ENCODE peak calls at places on chromosomes 2 and 18, in five cellular contexts. One of them, this sample, is unnamed.

GRCh38 chr18:78430171-78430857 is 549.3 kb upstream of the SALL3 start:
- DNase-seq in nucleus accumbens: no peak
- DNase-seq in naive thymus-derived CD4-positive, alpha-beta T cell: no peak
- DNase-seq in activated gamma-delta T cell treated with Interleukin-2 at 50 U/mL for 16 hours: no peak
- DNase-seq in cardiac fibroblast: no peak
- DNase-seq in this sample: peak; percentile 79

GRCh38 chr18:9095297-9096012 is 7.0 kb upstream of the NDUFV2 start:
- DNase-seq in nucleus accumbens: no peak
- DNase-seq in naive thymus-derived CD4-positive, alpha-beta T cell: peak; percentile 54
- DNase-seq in activated gamma-delta T cell treated with Interleukin-2 at 50 U/mL for 16 hours: peak; percentile 42
- DNase-seq in cardiac fibroblast: peak; percentile 66
- DNase-seq in this sample: no peak

GRCh38 chr2:193523662-193524061 is 1328.9 kb upstream of the TMEFF2 start:
- DNase-seq in nucleus accumbens: no peak
- DNase-seq in naive thymus-derived CD4-positive, alpha-beta T cell: no peak
- DNase-seq in activated gamma-delta T cell treated with Interleukin-2 at 50 U/mL for 16 hours: no peak
- DNase-seq in cardiac fibroblast: peak; percentile 39
- DNase-seq in this sample: no peak

GRCh38 chr2:201913197-201913596 is 106.9 kb downstream of the CDK15 start:
- DNase-seq in nucleus accumbens: no peak
- DNase-seq in naive thymus-derived CD4-positive, alpha-beta T cell: no peak
- DNase-seq in activated gamma-delta T cell treated with Interleukin-2 at 50 U/mL for 16 hours: no peak
- DNase-seq in cardiac fibroblast: no peak
- DNase-seq in this sample: no peak

GRCh38 chr2:38360177-38360576 is 16.9 kb downstream of the ATL2 start:
- DNase-seq in nucleus accumbens: no peak
- DNase-seq in naive thymus-derived CD4-positive, alpha-beta T cell: no peak
- DNase-seq in activated gamma-delta T cell treated with Interleukin-2 at 50 U/mL for 16 hours: no peak
- DNase-seq in cardiac fibroblast: no peak
- DNase-seq in this sample: no peak

GRCh38 chr18:38923136-38923535 is 1357.5 kb upstream of the CELF4 start:
- DNase-seq in nucleus accumbens: no peak
- DNase-seq in naive thymus-derived CD4-positive, alpha-beta T cell: no peak
- DNase-seq in activated gamma-delta T cell treated with Interleukin-2 at 50 U/mL for 16 hours: no peak
- DNase-seq in cardiac fibroblast: no peak
- DNase-seq in this sample: no peak

GRCh38 chr2:105812180-105813044 is 67.7 kb downstream of the NCK2 start:
- DNase-seq in nucleus accumbens: no peak
- DNase-seq in naive thymus-derived CD4-positive, alpha-beta T cell: no peak
- DNase-seq in activated gamma-delta T cell treated with Interleukin-2 at 50 U/mL for 16 hours: no peak
- DNase-seq in cardiac fibroblast: peak; percentile 32
- DNase-seq in this sample: no peak

GRCh38 chr2:150424361-150424760 is 63.1 kb downstream of the RND3 start:
- DNase-seq in nucleus accumbens: no peak
- DNase-seq in naive thymus-derived CD4-positive, alpha-beta T cell: no peak
- DNase-seq in activated gamma-delta T cell treated with Interleukin-2 at 50 U/mL for 16 hours: no peak
- DNase-seq in cardiac fibroblast: no peak
- DNase-seq in this sample: no peak

GRCh38 chr2:237744613-237745249 is 53.8 kb upstream of the RBM44 start:
- DNase-seq in nucleus accumbens: peak; percentile 69
- DNase-seq in naive thymus-derived CD4-positive, alpha-beta T cell: peak; percentile 70
- DNase-seq in activated gamma-delta T cell treated with Interleukin-2 at 50 U/mL for 16 hours: peak; percentile 78
- DNase-seq in cardiac fibroblast: peak; percentile 68
- DNase-seq in this sample: no peak

GRCh38 chr2:129375587-129375986 is 603.9 kb upstream of the RAB6C start:
- DNase-seq in nucleus accumbens: no peak
- DNase-seq in naive thymus-derived CD4-positive, alpha-beta T cell: no peak
- DNase-seq in activated gamma-delta T cell treated with Interleukin-2 at 50 U/mL for 16 hours: no peak
- DNase-seq in cardiac fibroblast: no peak
- DNase-seq in this sample: no peak

GRCh38 chr2:144048631-144049060 is 471.3 kb downstream of the ZEB2 start:
- DNase-seq in nucleus accumbens: no peak
- DNase-seq in naive thymus-derived CD4-positive, alpha-beta T cell: no peak
- DNase-seq in activated gamma-delta T cell treated with Interleukin-2 at 50 U/mL for 16 hours: no peak
- DNase-seq in cardiac fibroblast: no peak
- DNase-seq in this sample: no peak

GRCh38 chr2:86284401-86284841 is 53.0 kb downstream of the REEP1 start:
- DNase-seq in nucleus accumbens: no peak
- DNase-seq in naive thymus-derived CD4-positive, alpha-beta T cell: no peak
- DNase-seq in activated gamma-delta T cell treated with Interleukin-2 at 50 U/mL for 16 hours: no peak
- DNase-seq in cardiac fibroblast: no peak
- DNase-seq in this sample: no peak

GRCh38 chr2:96887419-96888081 is 17.7 kb upstream of the SEMA4C start:
- DNase-seq in nucleus accumbens: peak; percentile 42
- DNase-seq in naive thymus-derived CD4-positive, alpha-beta T cell: no peak
- DNase-seq in activated gamma-delta T cell treated with Interleukin-2 at 50 U/mL for 16 hours: no peak
- DNase-seq in cardiac fibroblast: no peak
- DNase-seq in this sample: no peak

GRCh38 chr2:206086683-206087350 is 843 bp upstream of the INO80D start:
- DNase-seq in nucleus accumbens: no peak
- DNase-seq in naive thymus-derived CD4-positive, alpha-beta T cell: no peak
- DNase-seq in activated gamma-delta T cell treated with Interleukin-2 at 50 U/mL for 16 hours: no peak
- DNase-seq in cardiac fibroblast: peak; percentile 32
- DNase-seq in this sample: no peak

GRCh38 chr18:70559446-70559845 is 270.6 kb downstream of the SOCS6 start:
- DNase-seq in nucleus accumbens: no peak
- DNase-seq in naive thymus-derived CD4-positive, alpha-beta T cell: no peak
- DNase-seq in activated gamma-delta T cell treated with Interleukin-2 at 50 U/mL for 16 hours: no peak
- DNase-seq in cardiac fibroblast: no peak
- DNase-seq in this sample: no peak

GRCh38 chr2:137050949-137051348 is 285.6 kb downstream of the THSD7B start:
- DNase-seq in nucleus accumbens: no peak
- DNase-seq in naive thymus-derived CD4-positive, alpha-beta T cell: no peak
- DNase-seq in activated gamma-delta T cell treated with Interleukin-2 at 50 U/mL for 16 hours: no peak
- DNase-seq in cardiac fibroblast: peak; percentile 10
- DNase-seq in this sample: no peak

GRCh38 chr18:70044626-70045025 is 97.0 kb upstream of the CD226 start:
- DNase-seq in nucleus accumbens: no peak
- DNase-seq in naive thymus-derived CD4-positive, alpha-beta T cell: no peak
- DNase-seq in activated gamma-delta T cell treated with Interleukin-2 at 50 U/mL for 16 hours: no peak
- DNase-seq in cardiac fibroblast: peak; percentile 99
- DNase-seq in this sample: no peak

GRCh38 chr2:217875556-217876252 is 127.1 kb downstream of the TNS1 start:
- DNase-seq in nucleus accumbens: no peak
- DNase-seq in naive thymus-derived CD4-positive, alpha-beta T cell: no peak
- DNase-seq in activated gamma-delta T cell treated with Interleukin-2 at 50 U/mL for 16 hours: no peak
- DNase-seq in cardiac fibroblast: no peak
- DNase-seq in this sample: no peak

GRCh38 chr2:15842771-15843666 is 97.3 kb upstream of the MYCN start:
- DNase-seq in nucleus accumbens: no peak
- DNase-seq in naive thymus-derived CD4-positive, alpha-beta T cell: no peak
- DNase-seq in activated gamma-delta T cell treated with Interleukin-2 at 50 U/mL for 16 hours: no peak
- DNase-seq in cardiac fibroblast: no peak
- DNase-seq in this sample: no peak

GRCh38 chr2:145228506-145228905 is 708.6 kb upstream of the ZEB2 start:
- DNase-seq in nucleus accumbens: no peak
- DNase-seq in naive thymus-derived CD4-positive, alpha-beta T cell: no peak
- DNase-seq in activated gamma-delta T cell treated with Interleukin-2 at 50 U/mL for 16 hours: no peak
- DNase-seq in cardiac fibroblast: peak; percentile 16
- DNase-seq in this sample: no peak

GRCh38 chr2:176121377-176122111 is 975 bp upstream of the HOXD9 start:
- DNase-seq in nucleus accumbens: no peak
- DNase-seq in naive thymus-derived CD4-positive, alpha-beta T cell: no peak
- DNase-seq in activated gamma-delta T cell treated with Interleukin-2 at 50 U/mL for 16 hours: no peak
- DNase-seq in cardiac fibroblast: no peak
- DNase-seq in this sample: no peak

GRCh38 chr2:169709970-169710369 is 15.7 kb downstream of the PHOSPHO2 start:
- DNase-seq in nucleus accumbens: no peak
- DNase-seq in naive thymus-derived CD4-positive, alpha-beta T cell: no peak
- DNase-seq in activated gamma-delta T cell treated with Interleukin-2 at 50 U/mL for 16 hours: no peak
- DNase-seq in cardiac fibroblast: no peak
- DNase-seq in this sample: no peak

GRCh38 chr2:219643084-219643473 is 15.6 kb downstream of the SLC4A3 start:
- DNase-seq in nucleus accumbens: no peak
- DNase-seq in naive thymus-derived CD4-positive, alpha-beta T cell: no peak
- DNase-seq in activated gamma-delta T cell treated with Interleukin-2 at 50 U/mL for 16 hours: no peak
- DNase-seq in cardiac fibroblast: no peak
- DNase-seq in this sample: no peak

GRCh38 chr2:231672617-231673347 is 35.5 kb upstream of the PTMA start:
- DNase-seq in nucleus accumbens: no peak
- DNase-seq in naive thymus-derived CD4-positive, alpha-beta T cell: no peak
- DNase-seq in activated gamma-delta T cell treated with Interleukin-2 at 50 U/mL for 16 hours: no peak
- DNase-seq in cardiac fibroblast: peak; percentile 40
- DNase-seq in this sample: no peak

GRCh38 chr2:18047896-18048657 is 169.6 kb downstream of the KCNS3 start:
- DNase-seq in nucleus accumbens: no peak
- DNase-seq in naive thymus-derived CD4-positive, alpha-beta T cell: no peak
- DNase-seq in activated gamma-delta T cell treated with Interleukin-2 at 50 U/mL for 16 hours: no peak
- DNase-seq in cardiac fibroblast: peak; percentile 29
- DNase-seq in this sample: peak; percentile 62

GRCh38 chr2:96374211-96374951 is 38.8 kb downstream of the NCAPH start:
- DNase-seq in nucleus accumbens: no peak
- DNase-seq in naive thymus-derived CD4-positive, alpha-beta T cell: no peak
- DNase-seq in activated gamma-delta T cell treated with Interleukin-2 at 50 U/mL for 16 hours: no peak
- DNase-seq in cardiac fibroblast: peak; percentile 59
- DNase-seq in this sample: no peak

GRCh38 chr2:121866789-121867188 is 111.3 kb downstream of the TSN start:
- DNase-seq in nucleus accumbens: no peak
- DNase-seq in naive thymus-derived CD4-positive, alpha-beta T cell: no peak
- DNase-seq in activated gamma-delta T cell treated with Interleukin-2 at 50 U/mL for 16 hours: no peak
- DNase-seq in cardiac fibroblast: peak; percentile 19
- DNase-seq in this sample: no peak

GRCh38 chr18:43043626-43044025 is 71.9 kb downstream of the RIT2 start:
- DNase-seq in nucleus accumbens: no peak
- DNase-seq in naive thymus-derived CD4-positive, alpha-beta T cell: no peak
- DNase-seq in activated gamma-delta T cell treated with Interleukin-2 at 50 U/mL for 16 hours: no peak
- DNase-seq in cardiac fibroblast: no peak
- DNase-seq in this sample: no peak

GRCh38 chr2:216849987-216850386 is 9.9 kb downstream of the TNP1 start:
- DNase-seq in nucleus accumbens: peak; percentile 42
- DNase-seq in naive thymus-derived CD4-positive, alpha-beta T cell: peak; percentile 38
- DNase-seq in activated gamma-delta T cell treated with Interleukin-2 at 50 U/mL for 16 hours: no peak
- DNase-seq in cardiac fibroblast: no peak
- DNase-seq in this sample: no peak

GRCh38 chr2:111698743-111699554 is 185.0 kb downstream of the ANAPC1 start:
- DNase-seq in nucleus accumbens: no peak
- DNase-seq in naive thymus-derived CD4-positive, alpha-beta T cell: no peak
- DNase-seq in activated gamma-delta T cell treated with Interleukin-2 at 50 U/mL for 16 hours: peak; percentile 55
- DNase-seq in cardiac fibroblast: peak; percentile 99
- DNase-seq in this sample: no peak

GRCh38 chr18:79321625-79322024 is 74.1 kb upstream of the NFATC1 start:
- DNase-seq in nucleus accumbens: no peak
- DNase-seq in naive thymus-derived CD4-positive, alpha-beta T cell: no peak
- DNase-seq in activated gamma-delta T cell treated with Interleukin-2 at 50 U/mL for 16 hours: no peak
- DNase-seq in cardiac fibroblast: peak; percentile 15
- DNase-seq in this sample: no peak